ENCODE peak calls at places on chromosomes 6 and 20, in six cellular contexts. C, T, S, H, R and A are unnamed samples.

GRCh38 chr6:4677751-4678065 is 98.5 kb upstream of the CDYL start:
- DNase-seq in C (no peak), T (no peak), S (no peak), H (no peak), R (no peak), A (no peak)

GRCh38 chr6:116783852-116784251 is 18.3 kb upstream of the FAM162B start:
- DNase-seq in C (no peak), T (no peak), S (no peak), H (peak; percentile 28), R (no peak), A (no peak)

GRCh38 chr6:122128445-122128844 is 271.0 kb upstream of the HSF2 start:
- DNase-seq in C (no peak), T (no peak), S (no peak), H (no peak), R (no peak), A (no peak)

GRCh38 chr6:158972241-158973233 is 27.5 kb downstream of the RSPH3 start:
- DNase-seq in C (no peak), T (no peak), S (peak; percentile 2), H (peak; percentile 66), R (peak; percentile 4), A (peak; percentile 50)

GRCh38 chr20:11231742-11232141 is 557.9 kb upstream of the JAG1 start:
- DNase-seq in C (no peak), T (no peak), S (no peak), H (no peak), R (no peak), A (no peak)

GRCh38 chr20:46872315-46873211 is 22.1 kb upstream of the EYA2 start:
- DNase-seq in C (no peak), T (no peak), S (no peak), H (peak; percentile 42), R (no peak), A (no peak)

GRCh38 chr20:18056174-18057105 is 1.3 kb downstream of the OVOL2 start:
- DNase-seq in C (no peak), T (peak; percentile 76), S (no peak), H (no peak), R (no peak), A (no peak)

GRCh38 chr20:421685-422250 is 13.7 kb downstream of the RBCK1 start:
- DNase-seq in C (no peak), T (no peak), S (no peak), H (no peak), R (no peak), A (no peak)

GRCh38 chr6:27426045-27426620 is 37.6 kb downstream of the ZNF391 start:
- DNase-seq in C (no peak), T (no peak), S (no peak), H (no peak), R (no peak), A (no peak)

GRCh38 chr6:153038378-153038777 is 35.9 kb upstream of the MTRF1L start:
- DNase-seq in C (no peak), T (no peak), S (no peak), H (peak; percentile 90), R (no peak), A (no peak)

GRCh38 chr6:21593927-21594421 is 423 bp downstream of the SOX4 start:
- DNase-seq in C (peak; percentile 41), T (no peak), S (no peak), H (peak; percentile 67), R (no peak), A (no peak)

GRCh38 chr20:32130965-32131364 is 21.5 kb downstream of the TM9SF4 start:
- DNase-seq in C (no peak), T (no peak), S (no peak), H (no peak), R (no peak), A (no peak)

GRCh38 chr6:71346034-71346680 is 57.5 kb downstream of the OGFRL1 start:
- DNase-seq in C (no peak), T (no peak), S (no peak), H (no peak), R (no peak), A (peak; percentile 10)

GRCh38 chr6:46138281-46138680 is 8.5 kb downstream of the ENPP4 start:
- DNase-seq in C (no peak), T (no peak), S (no peak), H (no peak), R (no peak), A (no peak)

GRCh38 chr6:143007626-143008025 is 53.1 kb upstream of the AIG1 start:
- DNase-seq in C (no peak), T (no peak), S (no peak), H (peak; percentile 87), R (peak; percentile 17), A (no peak)

GRCh38 chr6:46799657-46800056 is 6.5 kb downstream of the MEP1A start:
- DNase-seq in C (no peak), T (no peak), S (no peak), H (no peak), R (no peak), A (no peak)

GRCh38 chr20:25053207-25054132 is 4.5 kb downstream of the ACSS1 start:
- DNase-seq in C (no peak), T (peak; percentile 33), S (no peak), H (peak; percentile 41), R (no peak), A (no peak)

GRCh38 chr6:109165392-109165964 is 70.2 kb downstream of the CEP57L1 start:
- DNase-seq in C (no peak), T (no peak), S (no peak), H (peak; percentile 78), R (peak; percentile 22), A (no peak)

GRCh38 chr6:37168163-37168758 is 1.7 kb upstream of the PIM1 start:
- DNase-seq in C (no peak), T (no peak), S (no peak), H (no peak), R (no peak), A (no peak)

GRCh38 chr6:122651031-122651430 is 40.8 kb downstream of the PKIB start:
- DNase-seq in C (no peak), T (no peak), S (no peak), H (no peak), R (no peak), A (no peak)

GRCh38 chr6:75486850-75487568 is 6.6 kb downstream of the FILIP1 start:
- DNase-seq in C (no peak), T (no peak), S (no peak), H (no peak), R (no peak), A (no peak)

GRCh38 chr20:59602546-59603080 is 1.7 kb upstream of the PHACTR3 start:
- DNase-seq in C (no peak), T (no peak), S (no peak), H (no peak), R (no peak), A (no peak)

GRCh38 chr20:51586005-51586440 is 43.5 kb upstream of the NFATC2 start:
- DNase-seq in C (no peak), T (no peak), S (no peak), H (peak; percentile 97), R (peak; percentile 88), A (peak; percentile 36)

GRCh38 chr6:112282217-112282616 is 27.9 kb upstream of the LAMA4 start:
- DNase-seq in C (peak; percentile 20), T (no peak), S (no peak), H (peak; percentile 95), R (peak; percentile 83), A (peak; percentile 15)

GRCh38 chr6:106894978-106895702 is 79.4 kb downstream of the CD24 start:
- DNase-seq in C (no peak), T (no peak), S (no peak), H (peak; percentile 47), R (no peak), A (no peak)

GRCh38 chr6:167815296-167815980 is 11.3 kb upstream of the AFDN start:
- DNase-seq in C (no peak), T (peak; percentile 72), S (no peak), H (no peak), R (no peak), A (no peak)

GRCh38 chr6:42704251-42704936 is 18.0 kb downstream of the PRPH2 start:
- DNase-seq in C (no peak), T (no peak), S (no peak), H (peak; percentile 26), R (no peak), A (peak; percentile 88)

GRCh38 chr20:34689486-34689885 is 12.6 kb upstream of the PIGU start:
- DNase-seq in C (no peak), T (no peak), S (no peak), H (peak; percentile 42), R (no peak), A (no peak)

GRCh38 chr6:2989332-2990178 is 10.1 kb upstream of the NQO2 start:
- DNase-seq in C (peak; percentile 64), T (peak; percentile 83), S (peak; percentile 77), H (peak; percentile 97), R (peak; percentile 93), A (peak; percentile 95)